ENCODE peak calls at places on chromosomes 16 and 17, in nine cellular contexts. I is GM19239; W is activated T-cell treated with anti-CD3 and anti-CD28 coated beads, Interleukin-2, amount 50 U/mL, for 72 hours; K is ovary; N is LoVo; U is neuronal stem cell; P is Peyer's patch; J is stimulated activated CD4-positive, alpha-beta T cell treated with anti-CD3 and anti-CD28 coated beads, Interleukin-2, amount 100 ng/mL, for 24 hours; L is germinal center. C is an unnamed sample.

GRCh38 chr17:3974138-3974687 is 10.0 kb upstream of the ATP2A3 start:
- DNase-seq in L (no peak), K (no peak), W (no peak), I (no peak), J (no peak), N (no peak), U (no peak), P (peak), C (no peak)

GRCh38 chr17:11589706-11590105 is 8.6 kb upstream of the DNAH9 start:
- DNase-seq in K (no peak), N (no peak), U (no peak), L (no peak), W (no peak), J (no peak), P (no peak), I (no peak), C (no peak)

GRCh38 chr17:29292992-29293889 is 707 bp downstream of the NUFIP2 start:
- DNase-seq in L (peak), W (peak), J (peak), K (peak), N (peak), U (peak), I (peak), P (peak), C (peak)

GRCh38 chr16:85418978-85419491 is 194.1 kb upstream of the GSE1 start:
- DNase-seq in L (no peak), N (no peak), K (no peak), U (no peak), I (no peak), P (no peak), W (no peak), J (no peak), C (peak)

GRCh38 chr16:4327782-4328579 is 12.1 kb downstream of the GLIS2 start:
- DNase-seq in N (no peak), U (peak), J (peak), W (peak), L (peak), K (peak), P (peak), I (no peak), C (no peak)

GRCh38 chr16:87464691-87465300 is 28.0 kb downstream of the ZCCHC14 start:
- DNase-seq in J (peak), L (no peak), U (no peak), P (peak), W (peak), N (no peak), I (peak), K (peak), C (no peak)

GRCh38 chr17:72571813-72572396 is 451.1 kb downstream of the SOX9 start:
- DNase-seq in U (no peak), J (no peak), N (no peak), W (no peak), P (no peak), K (no peak), I (no peak), L (no peak), C (no peak)

GRCh38 chr17:10352866-10353265 is 19.9 kb downstream of the MYH13 start:
- DNase-seq in P (no peak), W (no peak), K (no peak), L (no peak), J (no peak), U (no peak), I (no peak), N (no peak), C (no peak)

GRCh38 chr16:87855852-87856715 is 13.2 kb downstream of the SLC7A5 start:
- DNase-seq in U (no peak), W (peak), J (no peak), P (peak), L (peak), K (no peak), I (no peak), N (no peak), C (no peak)

GRCh38 chr17:18031955-18032354 is 7.0 kb downstream of the ATPAF2 start:
- DNase-seq in I (no peak), K (no peak), U (no peak), L (no peak), J (no peak), N (no peak), P (no peak), W (no peak), C (no peak)

GRCh38 chr16:69111831-69112230 is 6.4 kb downstream of the HAS3 start:
- DNase-seq in K (no peak), P (no peak), W (no peak), N (no peak), I (no peak), J (no peak), L (no peak), U (no peak), C (no peak)

GRCh38 chr17:42363767-42364585 is 24.3 kb downstream of the STAT3 start:
- DNase-seq in P (no peak), W (no peak), U (no peak), L (no peak), K (no peak), N (no peak), J (no peak), I (no peak), C (no peak)

C was measured in mesothelial cell of epicardium.